ENCODE peak calls at places on chromosomes 1 and 21, in nine cellular contexts. One of them, this sample, is unnamed.

GRCh38 chr1:6083385-6083784 is 37.7 kb downstream of the KCNAB2 start:
- DNase-seq in esophagus muscularis mucosa: no peak
- DNase-seq in suprapubic skin: no peak
- DNase-seq in H1: no peak
- DNase-seq in tibial nerve: no peak
- DNase-seq in A549: no peak
- DNase-seq in ovary: no peak
- DNase-seq in transverse colon: no peak
- DNase-seq in K562: no peak
- DNase-seq in this sample: no peak

GRCh38 chr1:6294080-6294867 is 33.4 kb upstream of the GPR153 start:
- DNase-seq in H1: no peak
- DNase-seq in transverse colon: no peak
- DNase-seq in A549: no peak
- DNase-seq in tibial nerve: no peak
- DNase-seq in K562: no peak
- DNase-seq in suprapubic skin: no peak
- DNase-seq in ovary: no peak
- DNase-seq in esophagus muscularis mucosa: no peak
- DNase-seq in this sample: no peak

GRCh38 chr1:153548722-153549695 is at the start of gene S100A3:
- DNase-seq in ovary: peak; percentile 67
- DNase-seq in transverse colon: peak; percentile 51
- DNase-seq in A549: peak; percentile 91
- DNase-seq in K562: no peak
- DNase-seq in suprapubic skin: peak; percentile 92
- DNase-seq in tibial nerve: peak; percentile 55
- DNase-seq in esophagus muscularis mucosa: no peak
- DNase-seq in H1: no peak
- DNase-seq in this sample: peak; percentile 35

GRCh38 chr1:193275773-193276172 is 89.4 kb upstream of the B3GALT2 start:
- DNase-seq in A549: no peak
- DNase-seq in tibial nerve: no peak
- DNase-seq in suprapubic skin: no peak
- DNase-seq in ovary: no peak
- DNase-seq in transverse colon: no peak
- DNase-seq in K562: no peak
- DNase-seq in H1: peak; percentile 21
- DNase-seq in esophagus muscularis mucosa: no peak
- DNase-seq in this sample: no peak

GRCh38 chr1:161185732-161186311 is 8.5 kb upstream of the B4GALT3 start:
- DNase-seq in tibial nerve: no peak
- DNase-seq in suprapubic skin: no peak
- DNase-seq in ovary: no peak
- DNase-seq in H1: no peak
- DNase-seq in A549: no peak
- DNase-seq in esophagus muscularis mucosa: no peak
- DNase-seq in transverse colon: no peak
- DNase-seq in K562: no peak
- DNase-seq in this sample: no peak

GRCh38 chr21:36902793-36903192 is 63.7 kb downstream of the HLCS start:
- DNase-seq in esophagus muscularis mucosa: no peak
- DNase-seq in transverse colon: no peak
- DNase-seq in H1: no peak
- DNase-seq in suprapubic skin: no peak
- DNase-seq in ovary: no peak
- DNase-seq in K562: no peak
- DNase-seq in A549: no peak
- DNase-seq in tibial nerve: no peak
- DNase-seq in this sample: no peak

GRCh38 chr1:28592314-28593071 is 428 bp downstream of the RAB42 start:
- DNase-seq in A549: no peak
- DNase-seq in ovary: no peak
- DNase-seq in suprapubic skin: peak; percentile 67
- DNase-seq in K562: peak; percentile 69
- DNase-seq in tibial nerve: no peak
- DNase-seq in transverse colon: peak; percentile 32
- DNase-seq in H1: no peak
- DNase-seq in esophagus muscularis mucosa: no peak
- DNase-seq in this sample: peak; percentile 29

GRCh38 chr1:183807549-183808168 is 2.7 kb downstream of the RGL1 start:
- DNase-seq in H1: no peak
- DNase-seq in K562: no peak
- DNase-seq in esophagus muscularis mucosa: no peak
- DNase-seq in transverse colon: peak; percentile 19
- DNase-seq in ovary: no peak
- DNase-seq in suprapubic skin: no peak
- DNase-seq in A549: no peak
- DNase-seq in tibial nerve: no peak
- DNase-seq in this sample: no peak

GRCh38 chr1:101207891-101208290 is 28.9 kb upstream of the S1PR1 start:
- DNase-seq in esophagus muscularis mucosa: no peak
- DNase-seq in suprapubic skin: no peak
- DNase-seq in K562: no peak
- DNase-seq in H1: no peak
- DNase-seq in tibial nerve: no peak
- DNase-seq in transverse colon: no peak
- DNase-seq in ovary: no peak
- DNase-seq in A549: no peak
- DNase-seq in this sample: no peak

GRCh38 chr1:182720465-182720864 is 36.1 kb upstream of the RGS8 start:
- DNase-seq in H1: no peak
- DNase-seq in A549: no peak
- DNase-seq in transverse colon: no peak
- DNase-seq in suprapubic skin: no peak
- DNase-seq in tibial nerve: no peak
- DNase-seq in esophagus muscularis mucosa: no peak
- DNase-seq in ovary: no peak
- DNase-seq in K562: no peak
- DNase-seq in this sample: no peak

GRCh38 chr1:246067432-246068021 is 439.6 kb downstream of the SMYD3 start:
- DNase-seq in suprapubic skin: no peak
- DNase-seq in tibial nerve: no peak
- DNase-seq in H1: no peak
- DNase-seq in transverse colon: no peak
- DNase-seq in K562: no peak
- DNase-seq in A549: no peak
- DNase-seq in ovary: no peak
- DNase-seq in esophagus muscularis mucosa: no peak
- DNase-seq in this sample: no peak

DNA sequence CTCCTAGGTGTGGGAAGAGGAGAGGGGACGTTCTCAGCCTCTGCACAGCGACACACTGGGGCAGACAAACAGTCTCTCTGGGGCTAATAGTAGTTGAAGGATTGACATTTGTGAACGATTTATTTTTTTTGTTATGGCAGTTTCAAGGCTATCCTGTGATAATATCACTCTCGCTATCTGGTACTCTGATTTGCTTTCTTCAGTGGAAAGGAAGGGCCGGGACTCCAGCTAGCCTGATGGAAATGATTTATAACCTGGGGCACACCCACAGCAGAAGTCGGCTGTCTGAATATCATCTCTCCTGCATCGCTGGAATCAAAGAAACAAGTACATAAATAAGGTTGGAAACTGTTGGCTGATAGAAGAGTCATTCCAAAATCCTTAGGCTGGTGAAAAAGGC is 122.7 kb downstream of the KCNN3 start:
- DNase-seq in ovary: no peak
- DNase-seq in tibial nerve: no peak
- DNase-seq in transverse colon: no peak
- DNase-seq in K562: no peak
- DNase-seq in A549: no peak
- DNase-seq in H1: no peak
- DNase-seq in suprapubic skin: no peak
- DNase-seq in esophagus muscularis mucosa: no peak
- DNase-seq in this sample: no peak
- TF ChIP-seq POLR2A in ovary: no peak
- TF ChIP-seq POLR2A in tibial nerve: no peak
- TF ChIP-seq POLR2A in transverse colon: no peak
- TF ChIP-seq POLR2A in K562: no peak
- TF ChIP-seq POLR2A in A549: no peak
- TF ChIP-seq POLR2A in H1: no peak
- TF ChIP-seq POLR2A in suprapubic skin: no peak
- TF ChIP-seq POLR2A in esophagus muscularis mucosa: no peak
- TF ChIP-seq POLR2A in this sample: no peak

GRCh38 chr1:210855440-210855839 is 278.5 kb downstream of the KCNH1 start:
- DNase-seq in ovary: no peak
- DNase-seq in A549: no peak
- DNase-seq in K562: no peak
- DNase-seq in tibial nerve: no peak
- DNase-seq in H1: peak; percentile 5
- DNase-seq in suprapubic skin: no peak
- DNase-seq in esophagus muscularis mucosa: no peak
- DNase-seq in transverse colon: no peak
- DNase-seq in this sample: no peak
- TF ChIP-seq EP300 in ovary: no peak
- TF ChIP-seq EP300 in A549: no peak
- TF ChIP-seq EP300 in K562: no peak
- TF ChIP-seq EP300 in tibial nerve: no peak
- TF ChIP-seq EP300 in H1: no peak
- TF ChIP-seq EP300 in suprapubic skin: no peak
- TF ChIP-seq EP300 in esophagus muscularis mucosa: no peak
- TF ChIP-seq EP300 in transverse colon: no peak
- TF ChIP-seq EP300 in this sample: no peak

GRCh38 chr1:150362721-150363425 is 1.1 kb upstream of the RPRD2 start:
- DNase-seq in esophagus muscularis mucosa: no peak
- DNase-seq in suprapubic skin: no peak
- DNase-seq in ovary: peak; percentile 59
- DNase-seq in A549: no peak
- DNase-seq in K562: no peak
- DNase-seq in H1: no peak
- DNase-seq in transverse colon: no peak
- DNase-seq in tibial nerve: no peak
- DNase-seq in this sample: no peak

GRCh38 chr1:150363426-150364230 is at the start of gene RPRD2:
- DNase-seq in transverse colon: peak; percentile 99
- DNase-seq in esophagus muscularis mucosa: peak; percentile 100
- DNase-seq in A549: peak; percentile 99
- DNase-seq in tibial nerve: peak; percentile 98
- DNase-seq in K562: peak; percentile 98
- DNase-seq in suprapubic skin: peak; percentile 100
- DNase-seq in H1: peak; percentile 96
- DNase-seq in ovary: peak; percentile 99
- DNase-seq in this sample: peak; percentile 99

GRCh38 chr1:150365945-150366344 is 2.0 kb downstream of the RPRD2 start:
- DNase-seq in K562: no peak
- DNase-seq in suprapubic skin: no peak
- DNase-seq in esophagus muscularis mucosa: no peak
- DNase-seq in transverse colon: no peak
- DNase-seq in H1: no peak
- DNase-seq in A549: no peak
- DNase-seq in ovary: no peak
- DNase-seq in tibial nerve: no peak
- DNase-seq in this sample: no peak

GRCh38 chr1:150366416-150367296 is 2.7 kb downstream of the RPRD2 start:
- DNase-seq in tibial nerve: no peak
- DNase-seq in ovary: no peak
- DNase-seq in esophagus muscularis mucosa: no peak
- DNase-seq in transverse colon: no peak
- DNase-seq in K562: no peak
- DNase-seq in H1: no peak
- DNase-seq in suprapubic skin: no peak
- DNase-seq in A549: no peak
- DNase-seq in this sample: no peak

DNA sequence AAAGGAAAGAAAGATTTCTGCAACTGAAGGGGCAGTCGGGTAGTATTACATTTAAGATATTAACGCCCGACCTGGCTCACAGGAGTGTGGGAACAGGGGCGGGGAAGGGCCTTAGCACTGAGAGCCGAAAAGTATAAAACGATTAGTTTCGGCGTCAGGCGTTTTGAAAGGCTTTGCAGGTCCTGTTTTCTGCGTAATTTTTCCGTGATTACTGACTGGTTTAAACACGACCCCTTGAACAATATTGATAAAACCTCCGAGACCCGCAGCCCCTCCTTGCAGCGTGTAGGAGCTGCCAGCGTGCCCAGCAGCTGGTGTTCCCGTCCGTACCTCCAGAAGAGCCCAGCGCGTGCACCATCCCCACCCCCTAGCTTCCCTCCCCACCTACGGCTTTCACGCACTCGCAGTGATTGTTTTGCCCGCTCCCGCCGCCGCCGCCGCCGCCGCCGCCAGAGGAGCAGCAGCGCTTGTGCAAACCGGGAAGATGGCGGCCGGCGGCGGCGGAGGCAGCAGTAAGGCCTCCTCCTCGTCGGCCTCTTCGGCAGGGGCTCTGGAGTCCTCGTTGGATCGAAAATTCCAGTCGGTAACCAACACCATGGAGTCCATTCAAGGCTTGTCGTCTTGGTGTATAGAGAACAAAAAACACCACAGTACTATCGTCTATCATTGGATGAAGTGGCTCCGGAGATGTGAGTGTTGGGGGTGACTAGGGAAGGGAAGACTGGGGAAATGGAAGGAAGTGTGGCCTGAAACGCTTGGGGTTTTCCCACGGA is 470 bp downstream of the RPRD2 start:
- DNase-seq in tibial nerve: peak; percentile 50
- DNase-seq in H1: peak; percentile 9
- DNase-seq in esophagus muscularis mucosa: peak; percentile 93
- DNase-seq in K562: peak; percentile 62
- DNase-seq in A549: peak; percentile 60
- DNase-seq in transverse colon: peak; percentile 82
- DNase-seq in suprapubic skin: peak; percentile 90
- DNase-seq in ovary: peak; percentile 87
- DNase-seq in this sample: peak; percentile 84
- TF ChIP-seq POLR2A in tibial nerve: no peak
- TF ChIP-seq POLR2A in H1: no peak
- TF ChIP-seq POLR2A in esophagus muscularis mucosa: peak; percentile 11
- TF ChIP-seq POLR2A in K562: peak; percentile 76
- TF ChIP-seq POLR2A in A549: peak; percentile 75
- TF ChIP-seq POLR2A in transverse colon: peak; percentile 61
- TF ChIP-seq POLR2A in suprapubic skin: peak; percentile 61
- TF ChIP-seq POLR2A in ovary: no peak
- TF ChIP-seq POLR2A in this sample: no peak

GRCh38 chr1:30047576-30047975 is 675.8 kb downstream of the MATN1 start:
- DNase-seq in esophagus muscularis mucosa: no peak
- DNase-seq in ovary: no peak
- DNase-seq in A549: no peak
- DNase-seq in transverse colon: no peak
- DNase-seq in tibial nerve: no peak
- DNase-seq in suprapubic skin: peak; percentile 20
- DNase-seq in H1: no peak
- DNase-seq in K562: no peak
- DNase-seq in this sample: peak; percentile 3

GRCh38 chr1:30049748-30050147 is 673.6 kb downstream of the MATN1 start:
- DNase-seq in transverse colon: no peak
- DNase-seq in A549: no peak
- DNase-seq in esophagus muscularis mucosa: no peak
- DNase-seq in suprapubic skin: peak; percentile 10
- DNase-seq in H1: no peak
- DNase-seq in tibial nerve: no peak
- DNase-seq in K562: no peak
- DNase-seq in ovary: no peak
- DNase-seq in this sample: no peak

GRCh38 chr1:30051777-30052176 is 671.6 kb downstream of the MATN1 start:
- DNase-seq in ovary: no peak
- DNase-seq in transverse colon: no peak
- DNase-seq in suprapubic skin: peak; percentile 16
- DNase-seq in H1: no peak
- DNase-seq in A549: no peak
- DNase-seq in esophagus muscularis mucosa: no peak
- DNase-seq in K562: no peak
- DNase-seq in tibial nerve: no peak
- DNase-seq in this sample: no peak

GRCh38 chr1:30046751-30047150 is 676.6 kb downstream of the MATN1 start:
- DNase-seq in ovary: no peak
- DNase-seq in tibial nerve: no peak
- DNase-seq in esophagus muscularis mucosa: no peak
- DNase-seq in K562: no peak
- DNase-seq in H1: no peak
- DNase-seq in transverse colon: no peak
- DNase-seq in suprapubic skin: peak; percentile 37
- DNase-seq in A549: no peak
- DNase-seq in this sample: peak; percentile 14

GRCh38 chr1:30048905-30049304 is 674.5 kb downstream of the MATN1 start:
- DNase-seq in tibial nerve: no peak
- DNase-seq in H1: no peak
- DNase-seq in ovary: no peak
- DNase-seq in esophagus muscularis mucosa: no peak
- DNase-seq in suprapubic skin: peak; percentile 17
- DNase-seq in A549: no peak
- DNase-seq in K562: no peak
- DNase-seq in transverse colon: no peak
- DNase-seq in this sample: peak; percentile 17
- TF ChIP-seq EP300 in tibial nerve: no peak
- TF ChIP-seq EP300 in H1: no peak
- TF ChIP-seq EP300 in ovary: no peak
- TF ChIP-seq EP300 in esophagus muscularis mucosa: no peak
- TF ChIP-seq EP300 in suprapubic skin: no peak
- TF ChIP-seq EP300 in A549: no peak
- TF ChIP-seq EP300 in K562: no peak
- TF ChIP-seq EP300 in transverse colon: no peak
- TF ChIP-seq EP300 in this sample: no peak

This sample was measured in stomach.